ENCODE peak calls at places on chromosomes 4 and X, in four cellular contexts. E is HS-27A, B is lung, X is non-pigmented ciliary epithelial cell. A is an unnamed sample.

GRCh38 chr4:80201326-80202151 is 4.2 kb downstream of the PRDM8 start:
- DNase-seq in X (no peak), E (no peak), B (no peak), A (peak; percentile 42)

GRCh38 chr4:86461849-86462248 is 102.0 kb upstream of the MAPK10 start:
- DNase-seq in X (no peak), B (no peak), E (no peak), A (no peak)

GRCh38 chr4:98780111-98780549 is 121.7 kb upstream of the TSPAN5 start:
- DNase-seq in X (peak; percentile 49), B (no peak), E (no peak), A (no peak)

GRCh38 chrX:105564536-105564935 is 257.8 kb upstream of the NRK start:
- DNase-seq in E (peak; percentile 51), B (no peak), X (peak; percentile 68), A (no peak)

GRCh38 chr4:38128478-38129451 is 168.6 kb downstream of the PTTG2 start:
- DNase-seq in E (no peak), B (no peak), X (no peak), A (no peak)

GRCh38 chr4:8701101-8702019 is 108.8 kb downstream of the CPZ start:
- DNase-seq in E (no peak), B (no peak), X (no peak), A (no peak)

GRCh38 chrX:37846141-37846540 is 1.2 kb downstream of the DYNLT3 start:
- DNase-seq in X (no peak), E (no peak), B (no peak), A (no peak)

GRCh38 chrX:48028091-48028490 is 21.3 kb downstream of the SPACA5 start:
- DNase-seq in E (no peak), X (no peak), B (no peak), A (no peak)

GRCh38 chr4:6088950-6089349 is 70.7 kb upstream of the C4orf50 start:
- DNase-seq in E (no peak), X (no peak), B (no peak), A (no peak)

GRCh38 chr4:64870558-64870957 is 461.3 kb upstream of the TECRL start:
- DNase-seq in E (no peak), B (no peak), X (no peak), A (no peak)

GRCh38 chr4:89535251-89535650 is 227.7 kb upstream of the GPRIN3 start:
- DNase-seq in X (no peak), E (no peak), B (no peak), A (no peak)

GRCh38 chrX:120308558-120308957 is 2.7 kb downstream of the TMEM255A start:
- DNase-seq in E (no peak), B (no peak), X (no peak), A (no peak)

GRCh38 chr4:4320951-4321714 is 31.1 kb downstream of the ZBTB49 start:
- DNase-seq in E (no peak), B (no peak), X (no peak), A (no peak)

GRCh38 chr4:56049428-56050212 is 100.9 kb downstream of the CEP135 start:
- DNase-seq in B (no peak), X (no peak), E (no peak), A (peak; percentile 11)

A was measured in mucosa of gallbladder.